ENCODE peak calls at places on chromosome 20, in six cellular contexts. U is adrenal gland, L is brain microvascular endothelial cell, E is PC-3, G is mammary epithelial cell, I is pancreas. D is an unnamed sample.

GRCh38 chr20:51631953-51632352 is 89.4 kb upstream of the NFATC2 start:
- DNase-seq in U (no peak), L (no peak), E (no peak), G (no peak), I (no peak), D (no peak)

GRCh38 chr20:56788671-56789610 is 159.8 kb downstream of the TFAP2C start:
- DNase-seq in U (no peak), L (no peak), E (peak; percentile 77), G (peak; percentile 11), I (no peak), D (no peak)

GRCh38 chr20:46955601-46956556 is 61.2 kb downstream of the EYA2 start:
- DNase-seq in U (no peak), L (no peak), E (peak; percentile 39), G (peak; percentile 34), I (no peak), D (no peak)

GRCh38 chr20:42792052-42792451 is 397.7 kb downstream of the PTPRT start:
- DNase-seq in U (no peak), L (no peak), E (no peak), G (no peak), I (no peak), D (no peak)

GRCh38 chr20:64104667-64105451 is 2.5 kb downstream of the NPBWR2 start:
- DNase-seq in U (peak; percentile 13), L (no peak), E (no peak), G (no peak), I (no peak), D (no peak)

GRCh38 chr20:18712877-18713276 is 100.7 kb upstream of the SCP2D1 start:
- DNase-seq in U (no peak), L (no peak), E (no peak), G (no peak), I (no peak), D (no peak)

GRCh38 chr20:51385941-51386530 is 156.5 kb downstream of the NFATC2 start:
- DNase-seq in U (no peak), L (peak; percentile 38), E (peak; percentile 74), G (peak; percentile 16), I (no peak), D (no peak)

GRCh38 chr20:40279390-40279789 is 409.6 kb downstream of the MAFB start:
- DNase-seq in U (peak; percentile 32), L (peak; percentile 44), E (no peak), G (peak; percentile 67), I (peak; percentile 45), D (peak; percentile 48)

GRCh38 chr20:47454298-47455132 is 47.2 kb upstream of the NCOA3 start:
- DNase-seq in U (no peak), L (no peak), E (no peak), G (no peak), I (no peak), D (no peak)

DNA sequence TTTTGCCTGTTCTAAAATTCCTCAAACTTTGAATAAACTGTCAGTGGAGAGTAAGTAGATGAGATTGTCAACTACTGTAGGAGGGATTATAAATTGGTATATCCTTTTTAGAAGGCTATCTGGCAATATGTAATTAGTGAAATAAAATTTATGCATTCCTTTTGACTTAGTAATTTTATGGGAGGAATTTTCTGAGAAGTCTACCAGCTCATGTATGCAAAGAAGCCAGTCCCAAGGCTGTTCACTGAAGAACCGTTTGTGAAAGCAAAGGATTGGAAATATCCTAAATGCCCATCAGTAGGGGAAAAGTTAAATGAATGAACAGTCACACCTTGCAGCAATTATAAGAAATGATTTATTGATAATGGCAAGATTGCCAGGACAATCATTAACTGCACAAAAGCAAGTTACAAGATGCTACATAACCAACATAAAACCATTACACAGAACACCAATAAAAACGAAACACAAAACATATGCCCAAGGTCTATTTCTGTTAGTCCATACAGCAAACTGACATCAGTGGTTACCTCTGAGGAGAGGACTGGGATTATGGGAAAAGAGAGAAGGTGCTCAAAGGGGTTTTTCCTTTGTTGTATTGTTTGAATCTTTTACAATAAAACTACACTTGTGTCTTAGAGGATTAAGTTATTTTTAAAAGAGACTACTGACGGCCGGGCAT is 4.6 kb upstream of the DSTN start:
- DNase-seq in U (no peak), L (no peak), E (peak; percentile 67), G (no peak), I (no peak), D (peak; percentile 49)
- H3K27ac ChIP-seq in U (no peak overlapping the region), L (peak overlapping the region; percentile 45), E (peak overlapping the region; percentile 31), G (no peak overlapping the region), I (no peak overlapping the region), D (peak overlapping the region; percentile 42)

DNA sequence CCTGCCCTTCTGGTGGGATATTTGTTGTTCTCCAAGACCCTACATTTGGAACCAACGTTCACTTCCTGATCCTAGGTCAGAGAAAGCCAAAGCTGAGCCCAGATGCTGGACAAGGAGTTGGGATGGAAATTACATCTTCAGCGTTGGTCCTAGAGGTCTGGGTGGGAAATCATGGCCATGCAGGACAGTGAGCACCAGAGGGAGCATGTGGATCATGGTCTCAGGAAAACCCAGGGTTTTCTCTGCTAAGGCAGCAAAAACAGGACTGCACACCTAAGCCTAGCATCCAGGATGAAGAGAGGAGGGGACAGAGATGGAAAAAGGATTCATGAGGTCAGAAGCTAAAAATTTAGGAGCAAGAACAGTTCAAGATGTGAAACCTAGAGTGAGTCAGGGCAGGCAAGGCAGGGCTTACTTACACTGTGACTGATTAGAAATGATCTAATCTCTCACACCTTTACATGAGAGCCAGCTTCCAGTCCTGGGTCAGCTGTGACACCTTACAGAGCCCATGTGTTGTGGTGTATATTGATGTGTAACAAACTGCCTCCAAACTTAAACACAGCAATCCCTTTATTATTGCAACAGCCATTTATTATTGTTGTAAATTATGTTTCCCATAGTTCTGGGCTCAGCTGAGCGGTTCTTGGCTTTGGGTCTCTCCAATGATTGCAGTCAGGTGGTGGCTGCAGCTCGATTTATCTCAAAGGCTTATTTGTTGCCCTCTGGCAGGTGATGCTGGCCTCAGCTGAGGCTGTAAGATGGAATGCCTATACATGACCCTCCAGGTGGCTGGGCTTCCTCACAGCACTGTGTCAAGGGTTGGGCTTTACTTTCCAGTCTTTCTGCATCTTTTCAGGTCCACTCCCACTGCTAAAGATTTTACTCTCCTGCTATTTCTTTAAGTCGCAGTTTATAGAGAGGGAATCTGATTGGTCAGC is 6.5 kb downstream of the C20orf202 start:
- DNase-seq in U (no peak), L (no peak), E (peak; percentile 43), G (no peak), I (no peak), D (no peak)
- TF ChIP-seq CTCF in U (no peak), L (peak; percentile 65), E (peak; percentile 61), G (no peak), I (no peak), D (peak; percentile 41)

DNA sequence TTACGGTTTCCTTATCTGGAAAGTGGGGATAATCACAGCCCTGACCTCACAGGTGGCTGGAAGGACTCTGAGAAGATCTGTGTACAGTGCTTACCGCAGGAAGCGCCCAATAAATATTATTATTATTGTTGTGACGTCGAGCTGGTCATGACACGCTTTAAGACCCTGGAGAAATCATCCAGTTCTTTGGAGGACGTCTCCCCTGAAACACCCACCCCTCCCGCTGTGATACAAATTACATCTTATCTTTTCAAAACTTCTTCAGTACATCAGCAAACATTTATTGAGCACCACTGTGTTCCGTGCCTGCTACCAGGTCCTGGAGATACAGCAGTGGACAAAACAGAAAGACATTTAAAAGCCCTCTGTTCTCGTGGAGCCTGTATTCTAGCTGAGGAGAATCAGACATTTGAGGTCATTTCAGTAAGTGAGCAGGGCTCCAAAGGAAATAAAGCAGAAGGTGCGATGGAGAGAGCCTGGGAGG is 118.7 kb downstream of the CEBPB start:
- DNase-seq in U (no peak), L (peak; percentile 65), E (no peak), G (no peak), I (no peak), D (no peak)
- H3K27ac ChIP-seq in U (peak overlapping the region; percentile 89), L (peak overlapping the region; percentile 78), E (peak overlapping the region; percentile 83), G (peak overlapping the region; percentile 90), I (no peak overlapping the region), D (peak overlapping the region; percentile 96)

GRCh38 chr20:7031222-7031621 is 263.7 kb downstream of the BMP2 start:
- DNase-seq in U (no peak), L (no peak), E (peak; percentile 11), G (no peak), I (no peak), D (no peak)
- TF ChIP-seq CTCF in U (peak; percentile 16), L (peak; percentile 38), E (peak; percentile 66), G (peak; percentile 29), I (no peak), D (peak; percentile 46)

GRCh38 chr20:3935956-3936340 is 46.8 kb downstream of the PANK2 start:
- DNase-seq in U (no peak), L (no peak), E (no peak), G (no peak), I (no peak), D (no peak)

GRCh38 chr20:3933126-3933684 is 44.0 kb downstream of the PANK2 start:
- DNase-seq in U (no peak), L (no peak), E (no peak), G (no peak), I (no peak), D (no peak)

GRCh38 chr20:3935295-3935955 is 46.2 kb downstream of the PANK2 start:
- DNase-seq in U (peak; percentile 74), L (no peak), E (no peak), G (no peak), I (no peak), D (no peak)

GRCh38 chr20:3932277-3933073 is 43.3 kb downstream of the PANK2 start:
- DNase-seq in U (no peak), L (no peak), E (no peak), G (no peak), I (no peak), D (no peak)

GRCh38 chr20:3934628-3935027 is 45.4 kb downstream of the PANK2 start:
- DNase-seq in U (no peak), L (no peak), E (no peak), G (no peak), I (no peak), D (no peak)
- H3K27ac ChIP-seq in U (no peak overlapping the region), L (no peak overlapping the region), E (no peak overlapping the region), G (no peak overlapping the region), I (no peak overlapping the region), D (no peak overlapping the region)

GRCh38 chr20:44648579-44648978 is 2.9 kb downstream of the ADA start:
- DNase-seq in U (no peak), L (no peak), E (no peak), G (no peak), I (no peak), D (no peak)
- TF ChIP-seq CTCF in U (no peak), L (no peak), E (no peak), G (no peak), I (no peak), D (no peak)

DNA sequence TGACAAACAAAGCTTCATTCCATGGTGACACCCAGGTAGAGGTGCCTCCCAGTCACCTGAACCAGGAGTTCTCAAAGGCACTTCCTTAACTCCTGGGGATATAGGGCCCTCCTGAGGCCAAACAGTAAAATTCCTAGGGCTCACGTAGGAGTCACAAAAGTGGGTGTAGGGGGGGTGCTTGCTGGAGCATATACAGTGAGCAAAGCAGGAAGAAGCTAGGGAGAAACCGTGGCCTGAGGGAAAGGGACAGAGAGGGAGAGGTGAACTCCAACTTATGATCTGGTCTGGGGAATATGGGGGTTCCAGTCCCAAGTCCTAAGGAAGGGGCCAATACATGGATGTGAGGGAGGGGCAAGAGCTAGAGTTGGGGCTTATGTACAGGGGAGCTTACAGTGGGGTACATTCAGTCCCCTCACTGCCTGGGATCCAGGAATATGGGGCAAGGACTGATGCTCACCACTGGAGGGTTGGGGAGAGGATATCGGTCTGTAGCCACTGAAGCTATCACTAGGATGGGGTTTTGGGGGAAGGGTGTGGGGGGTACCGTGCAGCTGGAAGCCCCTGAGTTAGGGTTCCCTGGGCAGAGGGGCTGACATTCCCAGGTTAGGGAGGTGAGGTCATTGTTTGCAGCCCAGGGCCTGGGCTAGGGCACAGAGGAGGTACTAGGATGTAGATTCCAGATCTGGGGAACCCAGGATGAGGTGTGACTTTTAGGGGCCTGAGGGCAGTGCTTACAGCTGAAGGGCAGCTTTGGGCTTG is 950 bp downstream of the PEDS1 start:
- DNase-seq in U (no peak), L (no peak), E (peak; percentile 65), G (peak; percentile 67), I (no peak), D (no peak)
- H3K27ac ChIP-seq in U (no peak overlapping the region), L (peak overlapping the region; percentile 71), E (peak overlapping the region; percentile 31), G (peak overlapping the region; percentile 89), I (peak overlapping the region; percentile 69), D (peak overlapping the region; percentile 88)